ENCODE peak calls at places on chromosomes 12 and 14, in five cellular contexts. D, F, C, X and U are unnamed samples.

GRCh38 chr14:64800000-64800399 is 79.7 kb downstream of the SPTB start:
- DNase-seq in D (peak; percentile 55), F (no peak), C (no peak), X (peak; percentile 50), U (no peak)

GRCh38 chr12:124720687-124721500 is 142.8 kb downstream of the SCARB1 start:
- DNase-seq in D (peak; percentile 77), F (no peak), C (no peak), X (no peak), U (no peak)

GRCh38 chr14:61561657-61562276 is 133.5 kb upstream of the HIF1A start:
- DNase-seq in D (peak; percentile 55), F (peak; percentile 59), C (peak; percentile 73), X (peak; percentile 70), U (no peak)

GRCh38 chr14:74686324-74686723 is 26.6 kb downstream of the AREL1 start:
- DNase-seq in D (no peak), F (no peak), C (no peak), X (no peak), U (no peak)

GRCh38 chr14:36383674-36384421 is 63.4 kb upstream of the MBIP start:
- DNase-seq in D (peak; percentile 67), F (peak; percentile 49), C (peak; percentile 66), X (no peak), U (no peak)

GRCh38 chr14:27384124-27384523 is 786.3 kb upstream of the NOVA1 start:
- DNase-seq in D (no peak), F (no peak), C (peak; percentile 46), X (no peak), U (no peak)

GRCh38 chr14:74941676-74942097 is 13.7 kb downstream of the PGF start:
- DNase-seq in D (peak; percentile 72), F (peak; percentile 70), C (peak; percentile 82), X (no peak), U (peak; percentile 33)

GRCh38 chr12:6104027-6104426 is 20.4 kb downstream of the VWF start:
- DNase-seq in D (no peak), F (no peak), C (no peak), X (no peak), U (no peak)

GRCh38 chr12:52524241-52524897 is 4.2 kb upstream of the KRT5 start:
- DNase-seq in D (no peak), F (no peak), C (no peak), X (peak; percentile 0), U (no peak)

GRCh38 chr12:24360907-24361306 is 411.4 kb upstream of the SOX5 start:
- DNase-seq in D (no peak), F (no peak), C (no peak), X (no peak), U (no peak)

GRCh38 chr12:12290206-12290605 is 23.4 kb upstream of the LRP6 start:
- DNase-seq in D (no peak), F (no peak), C (no peak), X (no peak), U (no peak)

GRCh38 chr12:64633940-64634337 is 23.6 kb downstream of the RASSF3 start:
- DNase-seq in D (peak; percentile 60), F (peak; percentile 42), C (no peak), X (no peak), U (no peak)

GRCh38 chr12:105278043-105278697 is 42.2 kb upstream of the APPL2 start:
- DNase-seq in D (no peak), F (no peak), C (no peak), X (no peak), U (no peak)

GRCh38 chr12:57881035-57881973 is 34.8 kb upstream of the CTDSP2 start:
- DNase-seq in D (no peak), F (no peak), C (no peak), X (no peak), U (no peak)

GRCh38 chr12:62523619-62524018 is 57.0 kb downstream of the MON2 start:
- DNase-seq in D (no peak), F (no peak), C (no peak), X (no peak), U (no peak)

GRCh38 chr14:57290753-57291152 is 22.0 kb downstream of the AP5M1 start:
- DNase-seq in D (no peak), F (no peak), C (no peak), X (no peak), U (no peak)

GRCh38 chr12:108643941-108644742 is 10.4 kb upstream of the SELPLG start:
- DNase-seq in D (peak; percentile 57), F (no peak), C (no peak), X (no peak), U (no peak)

GRCh38 chr14:27367345-27367744 is 769.5 kb upstream of the NOVA1 start:
- DNase-seq in D (no peak), F (no peak), C (no peak), X (no peak), U (no peak)

GRCh38 chr12:124523071-124523470 is 44.3 kb downstream of the NCOR2 start:
- DNase-seq in D (peak; percentile 48), F (no peak), C (peak; percentile 62), X (no peak), U (no peak)

GRCh38 chr14:104306450-104307040 is 168.2 kb downstream of the KIF26A start:
- DNase-seq in D (no peak), F (no peak), C (peak; percentile 46), X (no peak), U (no peak)

GRCh38 chr12:85949253-85949652 is 75.2 kb downstream of the NTS start:
- DNase-seq in D (no peak), F (no peak), C (no peak), X (no peak), U (no peak)